ENCODE peak calls at places on chromosomes 4 and X, in ten cellular contexts. E is cardiac fibroblast; Z is NCI-H446; S is Kasumi-1; D is progenitor cell of endocrine pancreas; W is COR-L47; O is astrocyte of the spinal cord; V is NCI-H524 treated with DMSO at 0.1 percent for 48 hours; L is activated CD4-positive, CD25-positive, alpha-beta regulatory T cell treated with anti-CD3 and anti-CD28 coated beads, Interleukin-2, amount 50 U/mL, for 72 hours; Y is T47D. X is an unnamed sample.

GRCh38 chr4:153931804-153932203 is 142.9 kb upstream of the SFRP2 start:
- DNase-seq in D (no peak), V (no peak), W (no peak), O (no peak), L (no peak), Y (no peak), Z (no peak), E (peak), S (no peak), X (peak)

GRCh38 chrX:41457618-41458192 is 10.6 kb downstream of the NYX start:
- DNase-seq in Y (no peak), Z (no peak), O (no peak), L (no peak), S (peak), W (no peak), V (no peak), E (peak), D (no peak), X (peak)

GRCh38 chr4:74531952-74532794 is 87.2 kb downstream of the AREG start:
- DNase-seq in Z (peak), O (peak), D (no peak), Y (peak), W (peak), S (peak), V (no peak), L (no peak), E (peak), X (peak)

GRCh38 chr4:139655116-139655515 is 10.5 kb upstream of the MGST2 start:
- DNase-seq in L (no peak), V (no peak), D (no peak), Y (peak), Z (peak), E (peak), S (peak), O (peak), W (peak), X (peak)

GRCh38 chr4:81214518-81215218 is 354 bp downstream of the PRKG2 start:
- DNase-seq in L (no peak), Z (peak), O (peak), E (peak), W (peak), Y (no peak), S (peak), D (peak), V (no peak), X (no peak)

GRCh38 chrX:18887177-18887820 is 96.6 kb downstream of the PHKA2 start:
- DNase-seq in W (no peak), V (no peak), Z (no peak), D (no peak), E (peak), L (no peak), O (no peak), S (no peak), Y (no peak), X (no peak)

GRCh38 chrX:101485212-101486064 is at the start of gene ARMCX4:
- DNase-seq in V (peak), D (peak), W (peak), O (peak), S (no peak), E (peak), L (peak), Y (peak), Z (peak), X (no peak)

GRCh38 chr4:93693141-93693540 is 135.4 kb upstream of the ATOH1 start:
- DNase-seq in V (peak), L (no peak), Y (no peak), W (no peak), O (no peak), Z (no peak), S (no peak), E (no peak), D (no peak), X (no peak)

GRCh38 chr4:155620637-155621036 is 46.0 kb upstream of the GUCY1A1 start:
- DNase-seq in W (no peak), E (no peak), Z (no peak), V (no peak), L (no peak), O (no peak), D (no peak), S (no peak), Y (no peak), X (no peak)

GRCh38 chrX:47218920-47219815 is 687 bp downstream of the CDK16 start:
- DNase-seq in D (peak), W (no peak), S (no peak), Y (peak), Z (peak), L (peak), O (no peak), V (no peak), E (no peak), X (peak)

GRCh38 chr4:32172761-32173160 is 1452.6 kb downstream of the PCDH7 start:
- DNase-seq in V (no peak), D (no peak), W (no peak), Y (no peak), L (no peak), E (peak), O (peak), S (no peak), Z (no peak), X (no peak)

GRCh38 chr4:74768857-74769525 is 25.3 kb downstream of the BTC start:
- DNase-seq in L (no peak), V (no peak), Y (peak), S (peak), O (peak), W (no peak), D (no peak), E (peak), Z (peak), X (peak)

GRCh38 chr4:40058121-40058520 is 1.5 kb downstream of the N4BP2 start:
- DNase-seq in S (no peak), D (no peak), L (no peak), V (no peak), Y (no peak), O (no peak), E (peak), W (no peak), Z (no peak), X (peak)

GRCh38 chrX:28108186-28108945 is 127.1 kb upstream of the DCAF8L1 start:
- DNase-seq in S (no peak), Y (no peak), O (no peak), D (no peak), W (no peak), L (no peak), V (no peak), Z (no peak), E (no peak), X (no peak)

GRCh38 chr4:152168960-152169616 is 366.8 kb downstream of the FBXW7 start:
- DNase-seq in O (no peak), E (no peak), V (no peak), Z (no peak), Y (no peak), S (no peak), W (no peak), D (no peak), L (no peak), X (no peak)

GRCh38 chr4:71765349-71765748 is 18.5 kb downstream of the GC start:
- DNase-seq in Y (no peak), Z (no peak), D (no peak), L (no peak), V (no peak), E (no peak), S (no peak), O (peak), W (no peak), X (no peak)

GRCh38 chr4:177242651-177243296 is 66.9 kb upstream of the NEIL3 start:
- DNase-seq in Z (no peak), O (peak), D (no peak), L (no peak), W (no peak), S (no peak), E (no peak), Y (no peak), V (no peak), X (no peak)

GRCh38 chrX:147699061-147699460 is 212.7 kb upstream of the FMR1 start:
- DNase-seq in W (no peak), V (no peak), O (no peak), Z (no peak), S (no peak), E (no peak), L (no peak), D (no peak), Y (no peak), X (no peak)

GRCh38 chr4:101961144-101961543 is 170.6 kb downstream of the BANK1 start:
- DNase-seq in E (peak), D (no peak), Z (peak), Y (no peak), V (no peak), W (no peak), L (no peak), O (peak), S (no peak), X (no peak)

GRCh38 chrX:47030339-47030738 is 47.9 kb upstream of the RGN start:
- DNase-seq in O (peak), D (no peak), V (peak), Z (peak), W (peak), S (peak), L (no peak), E (peak), Y (peak), X (peak)

GRCh38 chrX:68753218-68753617 is 75.6 kb upstream of the EFNB1 start:
- DNase-seq in V (no peak), E (no peak), Z (no peak), W (no peak), S (no peak), O (no peak), D (no peak), Y (no peak), L (no peak), X (no peak)

GRCh38 chr4:47668810-47669408 is 169.0 kb downstream of the CORIN start:
- DNase-seq in D (no peak), Z (peak), V (no peak), E (peak), Y (peak), W (peak), O (peak), S (peak), L (no peak), X (peak)

GRCh38 chr4:76208005-76208765 is 5.4 kb downstream of the SCARB2 start:
- DNase-seq in V (no peak), Y (peak), D (no peak), E (peak), S (peak), L (no peak), W (peak), O (peak), Z (peak), X (peak)

GRCh38 chr4:38815879-38816782 is 11.5 kb upstream of the TLR1 start:
- DNase-seq in L (no peak), W (no peak), O (no peak), S (peak), E (no peak), D (no peak), Z (no peak), Y (no peak), V (no peak), X (peak)

GRCh38 chr4:181528570-181529184 is 714.5 kb upstream of the TENM3 start:
- DNase-seq in O (peak), D (peak), L (no peak), W (peak), Z (peak), V (no peak), E (peak), S (peak), Y (peak), X (peak)

GRCh38 chr4:150348079-150348478 is 233.9 kb upstream of the MAB21L2 start:
- DNase-seq in E (peak), D (no peak), V (no peak), Z (no peak), W (no peak), L (no peak), O (peak), Y (no peak), S (no peak), X (peak)

GRCh38 chr4:157996061-157996460 is 176.8 kb downstream of the GASK1B start:
- DNase-seq in S (no peak), Y (no peak), O (no peak), L (no peak), E (no peak), V (no peak), D (no peak), Z (no peak), W (no peak), X (no peak)

GRCh38 chr4:1239141-1239948 is 9.6 kb downstream of the CTBP1 start:
- DNase-seq in O (no peak), Z (no peak), E (no peak), W (no peak), S (no peak), D (no peak), V (no peak), L (peak), Y (no peak), X (no peak)

GRCh38 chr4:168908859-168909390 is 101.1 kb downstream of the CBR4 start:
- DNase-seq in O (no peak), S (no peak), W (no peak), V (no peak), D (no peak), L (no peak), E (peak), Z (no peak), Y (no peak), X (no peak)

GRCh38 chr4:163111588-163111987 is 55.1 kb downstream of the NAF1 start:
- DNase-seq in Z (no peak), D (no peak), L (no peak), O (peak), W (no peak), E (peak), Y (peak), S (peak), V (no peak), X (peak)

GRCh38 chrX:139121616-139122286 is 408.8 kb upstream of the F9 start:
- DNase-seq in Y (no peak), W (no peak), V (no peak), S (no peak), E (no peak), L (no peak), Z (no peak), D (no peak), O (no peak), X (no peak)

GRCh38 chr4:31793907-31794306 is 1073.7 kb downstream of the PCDH7 start:
- DNase-seq in W (no peak), L (no peak), V (no peak), D (no peak), Z (no peak), Y (no peak), E (peak), O (peak), S (peak), X (no peak)

GRCh38 chrX:101550362-101550761 is at the start of gene ARMCX1:
- DNase-seq in Z (peak), D (no peak), L (no peak), Y (peak), O (peak), E (peak), W (peak), S (peak), V (no peak), X (peak)

X was measured in OCI-M1.